ENCODE peak calls at places on chromosome 22, in six cellular contexts. A is DND-41, B is K562, Z is mesenchymal stem cell, M is neuronal stem cell, T is mesendoderm. H is an unnamed sample.
A peak's percentile ranks its signal among the peaks of the same experiment; 100 is the strongest.

GRCh38 chr22:32723632-32724031 is 77.9 kb upstream of the TIMP3 start:
- DNase-seq in A (peak; percentile 90), B (no peak), Z (peak; percentile 82), M (no peak), T (no peak), H (no peak)

GRCh38 chr22:45483918-45484499 is 18.7 kb upstream of the FBLN1 start:
- DNase-seq in A (no peak), B (no peak), Z (no peak), M (no peak), T (no peak), H (no peak)

GRCh38 chr22:45072322-45072903 is 62.6 kb upstream of the PHF21B start:
- DNase-seq in A (no peak), B (peak; percentile 43), Z (peak; percentile 57), M (no peak), T (peak; percentile 91), H (peak; percentile 90)

GRCh38 chr22:30869996-30870395 is 98.6 kb downstream of the MORC2 start:
- DNase-seq in A (no peak), B (no peak), Z (no peak), M (no peak), T (no peak), H (no peak)

GRCh38 chr22:35995772-35996171 is 32.9 kb downstream of the RBFOX2 start:
- DNase-seq in A (no peak), B (no peak), Z (peak; percentile 99), M (no peak), T (peak; percentile 55), H (no peak)

GRCh38 chr22:38139901-38140300 is 29.4 kb upstream of the BAIAP2L2 start:
- DNase-seq in A (no peak), B (no peak), Z (no peak), M (no peak), T (no peak), H (no peak)

GRCh38 chr22:40236131-40236665 is 58.5 kb downstream of the TNRC6B start:
- DNase-seq in A (no peak), B (no peak), Z (no peak), M (no peak), T (no peak), H (no peak)

GRCh38 chr22:33861216-33861875 is 58.9 kb downstream of the LARGE1 start:
- DNase-seq in A (no peak), B (no peak), Z (no peak), M (no peak), T (no peak), H (no peak)

GRCh38 chr22:31952094-31952401 is 7.7 kb downstream of the YWHAH start:
- DNase-seq in A (no peak), B (no peak), Z (peak; percentile 29), M (no peak), T (no peak), H (no peak)

GRCh38 chr22:50696799-50697561 is 24.4 kb downstream of the SHANK3 start:
- DNase-seq in A (no peak), B (peak; percentile 55), Z (peak; percentile 33), M (peak; percentile 48), T (peak; percentile 26), H (peak; percentile 59)

GRCh38 chr22:44701824-44702478 is at the start of gene PRR5:
- DNase-seq in A (peak; percentile 88), B (peak; percentile 87), Z (peak; percentile 88), M (peak; percentile 61), T (peak; percentile 74), H (peak; percentile 77)

GRCh38 chr22:32413715-32414114 is 1.7 kb upstream of the RTCB start:
- DNase-seq in A (no peak), B (no peak), Z (peak; percentile 47), M (no peak), T (peak; percentile 34), H (no peak)

GRCh38 chr22:44997060-44997459 is 12.7 kb downstream of the PHF21B start:
- DNase-seq in A (no peak), B (no peak), Z (no peak), M (no peak), T (no peak), H (no peak)

GRCh38 chr22:20905415-20906386 is 11.5 kb upstream of the CRKL start:
- DNase-seq in A (no peak), B (peak; percentile 51), Z (no peak), M (no peak), T (no peak), H (no peak)

GRCh38 chr22:44573451-44573850 is 75.4 kb upstream of the RTL6 start:
- DNase-seq in A (no peak), B (no peak), Z (no peak), M (no peak), T (no peak), H (no peak)

GRCh38 chr22:36359172-36359973 is 28.4 kb downstream of the MYH9 start:
- DNase-seq in A (no peak), B (no peak), Z (no peak), M (no peak), T (no peak), H (no peak)

GRCh38 chr22:23820748-23821211 is 18.0 kb downstream of the DERL3 start:
- DNase-seq in A (no peak), B (no peak), Z (no peak), M (no peak), T (no peak), H (no peak)

GRCh38 chr22:33564683-33565082 is 355.6 kb downstream of the LARGE1 start:
- DNase-seq in A (no peak), B (no peak), Z (no peak), M (no peak), T (no peak), H (no peak)

GRCh38 chr22:43420991-43421665 is 9.3 kb downstream of the MPPED1 start:
- DNase-seq in A (no peak), B (no peak), Z (no peak), M (no peak), T (no peak), H (no peak)

GRCh38 chr22:36775589-36775965 is 342 bp downstream of the IFT27 start:
- DNase-seq in A (peak; percentile 49), B (no peak), Z (no peak), M (peak; percentile 20), T (peak; percentile 37), H (no peak)

GRCh38 chr22:29387921-29388758 is at the start of gene AP1B1:
- DNase-seq in A (peak; percentile 95), B (peak; percentile 94), Z (peak; percentile 88), M (peak; percentile 84), T (peak; percentile 97), H (peak; percentile 96)

GRCh38 chr22:29388759-29389090 is 355 bp upstream of the AP1B1 start:
- DNase-seq in A (no peak), B (no peak), Z (no peak), M (no peak), T (no peak), H (no peak)

GRCh38 chr22:29383740-29384139 is 4.6 kb downstream of the AP1B1 start:
- DNase-seq in A (no peak), B (no peak), Z (no peak), M (no peak), T (no peak), H (no peak)

GRCh38 chr22:29385305-29385704 is 3.1 kb downstream of the AP1B1 start:
- DNase-seq in A (no peak), B (no peak), Z (no peak), M (no peak), T (peak; percentile 45), H (no peak)

DNA sequence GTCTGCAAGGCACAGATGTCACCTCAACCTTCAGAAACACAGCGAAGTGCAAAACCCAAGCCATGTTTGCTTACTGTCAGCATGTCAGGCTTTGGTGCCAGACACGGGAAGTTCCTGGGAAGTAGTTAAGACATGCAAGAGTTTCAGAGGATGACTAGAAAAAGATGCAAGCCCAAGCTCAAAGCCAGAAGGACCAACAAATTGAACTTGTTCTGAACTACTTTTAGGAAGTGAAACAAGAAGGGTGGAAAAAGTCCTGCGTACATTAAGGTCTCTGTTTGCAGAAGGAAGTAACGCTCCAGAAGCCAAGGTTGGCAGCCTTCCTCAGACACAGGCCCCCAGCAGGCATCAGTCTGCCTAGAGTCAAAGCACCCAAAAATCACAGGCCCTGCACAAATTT is 2.6 kb downstream of the AP1B1 start:
- DNase-seq in A (no peak), B (no peak), Z (no peak), M (no peak), T (no peak), H (no peak)
- H3K4me1 ChIP-seq in A (peaks cover 31% of the 10 kb centered on the region), B (peaks cover 30% of the 10 kb centered on the region), Z (peaks cover 13% of the 10 kb centered on the region), M (peaks cover 5% of the 10 kb centered on the region), T (no peaks in the 10 kb centered on the region), H (no peaks in the 10 kb centered on the region)

DNA sequence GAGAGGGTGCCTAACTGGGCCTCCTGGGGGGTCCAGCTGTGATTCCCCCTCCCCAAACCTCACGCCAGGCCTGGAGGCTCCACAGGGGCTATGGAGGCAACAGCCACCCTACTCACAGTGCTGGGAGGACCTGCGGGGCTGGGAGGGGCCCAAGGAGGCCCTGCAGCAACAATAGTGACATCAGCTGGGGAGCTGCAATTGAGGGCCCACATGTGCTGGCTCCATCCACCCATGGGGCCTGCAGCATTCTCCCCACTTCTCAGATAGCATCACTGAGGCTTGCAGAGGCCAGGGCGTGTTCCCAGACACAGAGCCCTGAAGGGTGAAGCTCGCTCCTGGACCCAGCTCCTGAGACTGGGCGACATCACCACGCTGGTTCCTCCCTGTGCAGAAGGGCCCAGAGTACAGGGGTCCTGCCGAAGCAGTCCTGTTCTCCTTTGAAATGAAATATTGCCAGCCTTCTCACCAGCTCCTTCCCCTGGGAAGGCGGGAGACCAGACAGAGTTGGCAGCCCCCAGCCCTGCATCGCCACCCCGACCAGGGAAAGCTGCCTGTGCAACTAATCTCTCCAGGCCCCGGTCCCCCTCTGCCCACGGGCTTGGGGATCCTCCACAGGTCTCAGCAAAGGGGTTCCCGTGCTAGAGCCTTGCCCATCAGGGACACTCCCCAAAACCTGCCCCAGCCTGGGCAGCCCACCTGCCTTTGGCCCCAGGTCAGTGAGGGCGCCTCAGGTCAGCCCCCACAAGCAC is 8.9 kb upstream of the TBX1 start:
- DNase-seq in A (no peak), B (no peak), Z (no peak), M (no peak), T (no peak), H (no peak)
- H3K4me2 ChIP-seq in A (no peak overlapping the region), B (no peak overlapping the region), Z (no peak overlapping the region), M (no peak overlapping the region), T (no peak overlapping the region), H (no peak overlapping the region)

GRCh38 chr22:48853627-48854240 is 973.9 kb downstream of the BRD1 start:
- DNase-seq in A (no peak), B (no peak), Z (no peak), M (no peak), T (no peak), H (no peak)
- H3K4me1 ChIP-seq in A (no peaks in the 10 kb centered on the region), B (no peaks in the 10 kb centered on the region), Z (no peaks in the 10 kb centered on the region), M (no peaks in the 10 kb centered on the region), T (no peaks in the 10 kb centered on the region), H (no peaks in the 10 kb centered on the region)

DNA sequence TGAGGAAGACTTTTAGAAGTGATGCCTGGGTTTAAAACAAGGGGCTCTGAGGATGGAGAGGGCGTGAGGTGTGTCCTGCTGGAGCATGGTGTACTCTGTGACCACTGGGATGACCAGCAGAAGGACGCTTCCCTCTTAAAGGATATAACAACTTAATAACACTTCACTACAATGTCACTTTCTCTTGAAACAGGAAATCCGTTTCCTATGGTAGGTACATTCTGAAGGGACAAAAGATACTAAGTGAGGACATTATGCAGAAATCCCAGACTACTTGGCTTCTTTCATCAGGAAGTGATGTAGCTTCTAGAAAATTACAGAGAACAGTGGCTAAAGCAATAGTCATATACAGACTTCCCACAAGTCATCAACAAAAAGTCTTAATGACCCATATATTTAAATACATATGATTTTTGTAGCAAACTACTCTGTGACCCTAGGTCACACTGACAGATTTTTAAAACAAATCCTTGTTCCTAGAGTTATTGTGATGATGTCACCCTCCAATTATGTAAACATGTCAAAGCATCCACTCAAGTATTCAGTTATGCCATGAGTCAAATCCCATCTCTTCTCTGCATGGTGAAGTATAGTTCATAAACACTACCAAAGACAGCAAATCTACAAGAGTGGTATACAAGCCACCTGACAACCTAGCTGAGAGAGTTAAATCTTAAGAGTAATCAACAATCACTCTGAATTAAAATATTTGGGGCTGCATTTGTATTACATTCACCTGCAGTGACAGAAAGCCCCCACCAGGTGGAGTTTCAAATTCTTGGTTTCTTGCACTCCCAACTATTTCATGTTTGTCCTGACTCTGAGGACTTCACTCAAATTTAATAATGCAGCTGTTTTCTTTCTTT is 32.8 kb downstream of the PITPNB start:
- DNase-seq in A (peak; percentile 53), B (peak; percentile 33), Z (peak; percentile 91), M (peak; percentile 38), T (peak; percentile 79), H (no peak)
- H3K4me2 ChIP-seq in A (no peak overlapping the region), B (no peak overlapping the region), Z (no peak overlapping the region), M (no peak overlapping the region), T (no peak overlapping the region), H (no peak overlapping the region)

H was measured in H9.